ENCODE peak calls at places on chromosomes 11 and 22, in four cellular contexts. U is breast epithelium; T is right cardiac atrium; R is CD8-positive, alpha-beta T cell. H is an unnamed sample. For H3K27me3, the result is how much of the 10 kb centered on the place peaks cover.

GRCh38 chr11:8863838-8864237 is 47.2 kb upstream of the AKIP1 start:
- DNase-seq in R (no peak), U (no peak), T (no peak), H (no peak)

GRCh38 chr11:35376613-35377012 is 42.7 kb downstream of the SLC1A2 start:
- DNase-seq in T (no peak), U (no peak), R (no peak), H (no peak)

GRCh38 chr11:106875013-106875412 is 143.3 kb downstream of the GUCY1A2 start:
- DNase-seq in T (no peak), U (no peak), R (no peak), H (no peak)

GRCh38 chr11:116929393-116930090 is 92.1 kb upstream of the APOA1 start:
- DNase-seq in U (no peak), T (no peak), R (no peak), H (no peak)

GRCh38 chr11:65651589-65652510 is 10.9 kb downstream of the RELA start:
- DNase-seq in R (no peak), U (peak), T (peak), H (no peak)

GRCh38 chr11:134098566-134099184 is 29.8 kb downstream of the JAM3 start:
- DNase-seq in T (no peak), R (no peak), U (no peak), H (no peak)

GRCh38 chr22:25363474-25363873 is 144.0 kb downstream of the CRYBB2 start:
- DNase-seq in R (no peak), U (no peak), T (no peak), H (no peak)

GRCh38 chr11:46894506-46894905 is 23.8 kb downstream of the LRP4 start:
- DNase-seq in U (no peak), R (no peak), T (no peak), H (no peak)

GRCh38 chr22:19213496-19214473 is 35.2 kb upstream of the SLC25A1 start:
- DNase-seq in R (no peak), T (no peak), U (no peak), H (no peak)

GRCh38 chr22:42397332-42398246 is 34.6 kb downstream of the NFAM1 start:
- DNase-seq in R (no peak), U (no peak), T (peak), H (peak)

GRCh38 chr11:61254403-61255025 is 13.5 kb downstream of the PGA5 start:
- DNase-seq in R (peak), T (peak), U (peak), H (peak)

GRCh38 chr11:44833221-44833620 is 106.5 kb downstream of the TSPAN18 start:
- DNase-seq in U (no peak), R (no peak), T (no peak), H (no peak)

GRCh38 chr22:37492428-37493344 is 6.5 kb upstream of the MFNG start:
- DNase-seq in T (no peak), U (no peak), R (no peak), H (no peak)

GRCh38 chr11:72478596-72479143 is 44.3 kb upstream of the CLPB start:
- DNase-seq in R (no peak), T (no peak), U (no peak), H (no peak)

GRCh38 chr11:61598886-61599868 is 18.3 kb upstream of the SYT7 start:
- DNase-seq in T (peak), R (no peak), U (no peak), H (no peak)

GRCh38 chr11:7311903-7312302 is 60.2 kb downstream of the SYT9 start:
- DNase-seq in U (no peak), T (no peak), R (no peak), H (no peak)

GRCh38 chr11:1751521-1751921 is 1.1 kb upstream of the IFITM10 start:
- DNase-seq in U (no peak), T (no peak), R (no peak), H (no peak)

GRCh38 chr11:8219257-8220021 is 44.2 kb downstream of the LMO1 start:
- DNase-seq in T (peak), U (no peak), R (no peak), H (peak)

GRCh38 chr11:105466582-105467228 is 143.2 kb upstream of the GRIA4 start:
- DNase-seq in R (no peak), U (no peak), T (no peak), H (no peak)

GRCh38 chr11:1706634-1707400 is 9.8 kb downstream of the KRTAP5-6 start:
- DNase-seq in T (no peak), U (no peak), R (no peak), H (no peak)

GRCh38 chr11:13434247-13435205 is 28.5 kb downstream of the BTBD10 start:
- DNase-seq in R (no peak), T (no peak), U (no peak), H (no peak)

GRCh38 chr22:39519681-39520053 is 695 bp upstream of the ATF4 start:
- DNase-seq in R (no peak), T (peak), U (no peak), H (peak)

GRCh38 chr11:65042899-65043298 is 1.9 kb downstream of the SAC3D1 start:
- DNase-seq in T (no peak), U (no peak), R (no peak), H (no peak)

GRCh38 chr22:40323681-40324083 is 22.6 kb upstream of the ADSL start:
- DNase-seq in U (no peak), R (no peak), T (no peak), H (no peak)

GRCh38 chr22:27986459-27986858 is 67.4 kb upstream of the PITPNB start:
- DNase-seq in T (no peak), U (no peak), R (no peak), H (no peak)

GRCh38 chr11:91220476-91221202 is 997.8 kb upstream of the CHORDC1 start:
- DNase-seq in T (no peak), R (no peak), U (no peak), H (no peak)

DNA sequence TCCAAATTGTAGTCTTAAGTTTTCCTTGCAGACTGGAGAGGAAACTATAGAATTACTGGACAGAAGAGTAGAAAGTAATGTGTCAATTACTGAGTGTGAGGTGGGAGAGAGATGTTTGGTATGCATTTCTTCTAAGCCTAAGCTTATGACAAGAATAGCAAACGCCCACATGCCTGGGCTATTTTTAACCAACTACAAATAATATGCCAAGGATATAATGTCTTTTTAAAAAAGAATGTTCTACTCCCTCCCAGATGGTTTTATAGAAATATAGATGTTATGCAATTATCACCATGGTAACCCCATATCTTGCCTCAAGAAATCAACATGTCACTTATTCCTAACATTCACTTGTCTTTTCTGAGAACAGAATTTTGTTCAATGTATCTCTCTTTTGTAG is 996.7 kb upstream of the CHORDC1 start:
- DNase-seq in U (no peak), R (no peak), T (no peak), H (no peak)
- H3K27ac ChIP-seq in U (no peak), R (no peak), T (no peak), H (peak)

GRCh38 chr22:33063611-33064010 is 5.4 kb upstream of the SYN3 start:
- DNase-seq in R (no peak), U (no peak), T (no peak), H (no peak)
- H3K27me3 ChIP-seq in R (under half), U (under half), T (under half), H (under half)

GRCh38 chr22:38505595-38506117 is 455 bp downstream of the DDX17 start:
- DNase-seq in T (peak), R (peak), U (peak), H (peak)

GRCh38 chr22:38504731-38505594 is 1.1 kb downstream of the DDX17 start:
- DNase-seq in U (no peak), R (peak), T (peak), H (peak)

GRCh38 chr22:38501797-38502672 is 4.1 kb downstream of the DDX17 start:
- DNase-seq in U (no peak), T (no peak), R (no peak), H (no peak)

GRCh38 chr22:38506118-38506962 is at the start of gene DDX17:
- DNase-seq in T (peak), U (peak), R (peak), H (peak)

GRCh38 chr22:38503021-38503420 is 3.1 kb downstream of the DDX17 start:
- DNase-seq in R (no peak), T (no peak), U (no peak), H (no peak)
- H3K27ac ChIP-seq in R (no peak), T (no peak), U (peak), H (no peak)

DNA sequence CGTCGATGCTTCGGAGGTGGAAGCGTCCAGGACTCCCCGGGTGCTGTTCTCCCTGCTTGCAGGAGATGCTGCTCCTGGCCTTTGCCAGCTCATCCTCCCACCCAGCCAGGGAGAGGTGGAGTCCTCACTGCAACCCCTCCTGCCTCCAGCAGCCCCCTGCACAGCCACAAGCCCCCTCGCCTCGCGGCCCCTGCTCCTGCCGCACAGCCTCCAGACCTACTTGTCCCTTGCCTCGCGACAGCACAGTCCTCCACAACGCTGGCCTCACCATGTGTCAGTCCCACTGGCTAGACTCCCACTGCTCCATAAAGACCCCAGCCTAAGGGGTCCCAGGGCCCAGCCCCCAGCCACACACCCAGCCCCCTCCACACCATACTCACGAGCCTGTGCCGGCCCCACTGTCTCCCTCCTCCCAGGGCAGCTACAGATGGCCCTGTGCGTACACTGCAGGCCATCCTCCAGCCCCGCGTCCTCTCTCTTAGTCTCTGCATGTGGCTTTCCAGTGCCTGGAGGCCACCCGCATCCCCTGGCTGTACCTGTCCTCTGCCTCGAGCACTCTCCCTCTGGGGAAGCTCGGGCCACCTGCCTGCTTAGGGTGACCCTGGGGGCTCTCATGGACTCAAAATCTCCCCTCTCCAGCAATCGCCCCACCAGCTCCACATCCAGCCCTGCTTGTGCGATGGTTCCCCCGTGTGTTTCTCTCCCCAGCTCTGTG is 91.5 kb downstream of the CELSR1 start:
- DNase-seq in R (no peak), T (no peak), U (no peak), H (no peak)
- H3K27me3 ChIP-seq in R (under half), T (under half), U (under half), H (under half)

GRCh38 chr11:59534676-59535075 is 23.3 kb downstream of the OR4D9 start:
- DNase-seq in U (no peak), R (no peak), T (no peak), H (no peak)

GRCh38 chr11:59528741-59529140 is 17.4 kb downstream of the OR4D9 start:
- DNase-seq in U (no peak), T (no peak), R (no peak), H (no peak)

GRCh38 chr11:59532620-59533019 is 21.3 kb downstream of the OR4D9 start:
- DNase-seq in U (no peak), R (no peak), T (no peak), H (no peak)
- H3K27ac ChIP-seq in U (no peak), R (no peak), T (no peak), H (no peak)

GRCh38 chr22:22201925-22202343 is 42.7 kb upstream of the VPREB1 start:
- DNase-seq in R (no peak), T (no peak), U (no peak), H (no peak)

GRCh38 chr22:22199634-22200033 is 45.0 kb upstream of the VPREB1 start:
- DNase-seq in T (no peak), R (no peak), U (no peak), H (no peak)

GRCh38 chr22:22198751-22199150 is 45.8 kb upstream of the VPREB1 start:
- DNase-seq in R (no peak), U (no peak), T (no peak), H (no peak)

GRCh38 chr22:22201185-22201924 is 43.2 kb upstream of the VPREB1 start:
- DNase-seq in U (peak), T (no peak), R (peak), H (no peak)

DNA sequence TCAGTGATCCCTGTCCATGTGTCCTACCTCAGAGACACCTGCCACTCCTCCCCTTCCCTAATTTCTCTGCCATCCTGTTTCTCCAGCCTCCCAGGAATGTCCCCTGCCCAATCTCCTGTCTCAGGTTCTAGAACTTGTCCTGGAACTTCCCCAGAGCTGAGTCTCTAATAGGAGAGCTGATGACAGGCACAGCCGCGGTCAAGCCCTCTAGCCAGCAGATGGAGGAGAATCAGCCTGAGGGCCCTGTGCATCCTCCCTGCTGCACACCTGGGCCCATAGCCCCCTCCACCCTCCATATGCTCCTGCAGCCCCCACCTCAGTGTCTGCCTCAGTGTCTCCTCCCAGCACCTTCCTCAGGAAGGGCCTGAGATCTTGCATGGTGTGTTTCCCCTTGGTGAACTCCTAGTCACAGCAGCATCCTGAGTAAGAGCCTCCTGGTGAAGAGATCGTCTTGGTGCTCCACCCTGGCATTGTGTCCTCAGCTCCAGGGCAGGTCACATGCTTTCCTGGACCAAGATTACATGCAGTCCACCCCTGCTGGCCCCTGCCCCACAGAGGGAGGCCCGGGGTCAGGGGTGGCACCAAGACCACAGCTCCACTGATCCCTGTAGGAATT is 43.9 kb upstream of the VPREB1 start:
- DNase-seq in U (no peak), R (no peak), T (no peak), H (no peak)
- H3K27me3 ChIP-seq in U (under half), R (under half), T (under half), H (under half)

DNA sequence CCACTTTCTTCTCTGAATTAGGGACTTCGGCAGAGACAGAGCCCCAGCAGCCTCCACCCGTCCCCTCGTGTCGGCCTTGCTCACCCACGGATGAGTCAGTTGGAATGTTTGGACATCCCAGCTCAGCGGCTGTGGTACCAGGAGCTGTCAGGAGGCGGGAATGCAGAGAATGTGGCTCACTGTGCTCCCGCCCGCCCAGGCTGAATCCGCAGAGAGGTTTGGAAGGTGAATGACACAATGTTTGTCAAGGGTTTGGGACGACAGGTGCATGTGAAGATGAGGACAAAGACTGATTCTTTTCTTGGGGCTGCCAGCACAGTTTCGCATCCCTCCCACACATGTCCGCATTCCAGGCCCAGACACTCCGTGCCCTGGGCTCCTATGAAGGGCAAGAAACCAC is 39.6 kb downstream of the LIF start:
- DNase-seq in U (peak), T (no peak), R (no peak), H (peak)
- H3K27ac ChIP-seq in U (peak), T (no peak), R (no peak), H (peak)

DNA sequence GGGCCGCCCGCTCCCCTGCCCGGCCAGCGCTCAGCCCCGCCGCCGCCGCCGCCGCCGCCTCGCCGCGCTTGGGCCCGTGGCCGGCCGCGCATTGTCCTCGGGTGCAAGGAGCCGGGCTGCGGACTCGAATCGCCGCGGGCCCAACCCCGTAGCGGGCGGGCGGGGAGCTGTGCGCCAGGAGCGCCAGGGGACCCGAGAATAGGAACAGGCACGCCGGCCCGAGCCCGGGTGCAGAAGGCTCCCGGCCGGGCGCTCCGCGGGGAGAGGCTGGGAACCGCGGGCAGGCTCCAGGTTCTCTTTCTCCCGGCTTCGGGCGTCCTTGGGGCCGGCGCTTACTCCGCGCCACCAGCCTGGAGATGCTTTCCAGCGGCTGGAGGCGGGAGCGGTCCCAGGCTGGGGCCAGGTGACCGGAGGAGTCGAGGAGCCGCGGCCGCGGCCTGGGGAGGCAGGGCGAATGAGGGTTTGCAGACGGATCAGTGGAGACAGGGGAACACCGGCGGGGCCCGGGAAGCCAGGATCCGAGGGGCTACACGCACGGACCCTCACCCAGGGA is 636 bp downstream of the PKNOX2 start:
- DNase-seq in U (peak), T (peak), R (no peak), H (no peak)
- H3K27me3 ChIP-seq in U (under half), T (under half), R (under half), H (under half)

DNA sequence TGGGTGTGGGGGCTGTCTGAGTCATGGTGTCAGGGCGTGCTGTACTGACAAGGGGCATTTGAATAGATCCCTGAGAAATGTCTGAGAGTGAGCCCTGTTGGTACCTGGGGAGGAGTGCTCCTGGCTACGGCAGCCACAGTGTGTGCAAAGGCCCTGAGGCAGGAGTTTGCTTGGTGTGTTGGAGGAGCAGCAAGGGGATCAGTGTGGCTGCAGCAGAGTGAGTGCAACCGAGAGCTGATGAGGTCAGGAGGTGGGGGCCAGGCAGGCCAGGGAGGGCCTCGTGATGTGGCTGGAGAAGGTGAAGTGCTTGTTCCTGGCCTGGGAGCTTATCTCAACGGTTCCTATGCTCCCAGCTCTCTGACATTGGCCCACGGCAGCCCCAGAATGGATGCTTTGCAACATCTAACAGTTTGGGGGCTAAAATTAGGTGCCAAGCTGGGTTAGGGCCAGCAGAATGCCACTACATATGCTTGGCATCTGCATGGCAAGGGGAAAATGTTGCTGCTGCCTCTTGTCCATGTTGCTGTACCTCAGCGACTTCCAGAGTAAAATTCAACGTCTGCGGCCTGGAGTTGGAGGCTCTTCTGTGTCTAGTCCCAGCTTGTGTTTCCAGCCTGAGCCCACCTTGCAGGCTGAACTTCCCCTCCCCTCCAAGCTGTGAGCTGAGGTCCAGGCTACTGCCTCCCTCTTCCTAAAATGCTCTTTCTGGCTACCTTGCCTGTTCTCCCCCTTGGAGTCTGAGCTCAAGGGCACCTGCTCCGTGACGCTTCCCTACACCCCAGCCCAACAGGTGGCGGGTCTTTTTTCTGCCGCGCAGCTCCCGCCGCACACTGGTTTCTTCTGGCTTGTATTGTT is 48.2 kb upstream of the MYEOV start:
- DNase-seq in T (no peak), R (no peak), U (peak), H (no peak)
- H3K27ac ChIP-seq in T (no peak), R (no peak), U (no peak), H (no peak)

H was measured in lung.